ENCODE peak calls at places on chromosomes 6 and 20, in five cellular contexts. A is H9, J is IMR-90, M is neuronal stem cell, X is mesenchymal stem cell. Z is an unnamed sample.

GRCh38 chr6:30781362-30781696 is 37.0 kb upstream of the IER3 start:
- DNase-seq in X (no peak), M (no peak), A (no peak), J (no peak), Z (no peak)

GRCh38 chr6:165883851-165884640 is 221.0 kb upstream of the PDE10A start:
- DNase-seq in X (peak), M (no peak), J (peak), A (no peak), Z (peak)

GRCh38 chr6:108609276-108609769 is 48.6 kb downstream of the FOXO3 start:
- DNase-seq in A (no peak), J (peak), X (no peak), M (no peak), Z (no peak)

GRCh38 chr6:105045546-105045945 is 88.6 kb downstream of the LIN28B start:
- DNase-seq in A (no peak), M (no peak), J (peak), X (no peak), Z (no peak)

GRCh38 chr6:119158057-119158848 is 79.8 kb upstream of the FAM184A start:
- DNase-seq in J (peak), X (peak), A (no peak), M (no peak), Z (no peak)

GRCh38 chr6:163324928-163325784 is 89.4 kb upstream of the QKI start:
- DNase-seq in A (no peak), M (no peak), X (no peak), J (peak), Z (no peak)

GRCh38 chr6:56954389-56955170 is at the start of gene BEND6:
- DNase-seq in M (peak), X (peak), J (peak), A (peak), Z (peak)

GRCh38 chr6:170269151-170269872 is 21.6 kb downstream of the DLL1 start:
- DNase-seq in M (no peak), A (no peak), X (no peak), J (no peak), Z (no peak)

GRCh38 chr6:134201716-134202115 is 116.2 kb downstream of the SGK1 start:
- DNase-seq in X (peak), J (no peak), M (no peak), A (no peak), Z (no peak)

GRCh38 chr6:111894272-111894671 is 21.0 kb upstream of the FYN start:
- DNase-seq in M (no peak), X (peak), A (no peak), J (peak), Z (no peak)

GRCh38 chr20:20407891-20408805 is 40.2 kb downstream of the INSM1 start:
- DNase-seq in M (no peak), A (no peak), J (peak), X (peak), Z (no peak)

GRCh38 chr20:10970109-10970508 is 296.3 kb upstream of the JAG1 start:
- DNase-seq in X (peak), J (peak), M (no peak), A (no peak), Z (peak)

GRCh38 chr20:63545814-63546213 is 1.7 kb downstream of the SRMS start:
- DNase-seq in A (no peak), M (no peak), J (no peak), X (no peak), Z (no peak)

GRCh38 chr6:7424967-7425807 is 35.6 kb downstream of the RIOK1 start:
- DNase-seq in A (no peak), M (no peak), J (peak), X (peak), Z (peak)

GRCh38 chr6:41561386-41561785 is 15.2 kb downstream of the FOXP4 start:
- DNase-seq in X (no peak), M (no peak), A (no peak), J (no peak), Z (no peak)

DNA sequence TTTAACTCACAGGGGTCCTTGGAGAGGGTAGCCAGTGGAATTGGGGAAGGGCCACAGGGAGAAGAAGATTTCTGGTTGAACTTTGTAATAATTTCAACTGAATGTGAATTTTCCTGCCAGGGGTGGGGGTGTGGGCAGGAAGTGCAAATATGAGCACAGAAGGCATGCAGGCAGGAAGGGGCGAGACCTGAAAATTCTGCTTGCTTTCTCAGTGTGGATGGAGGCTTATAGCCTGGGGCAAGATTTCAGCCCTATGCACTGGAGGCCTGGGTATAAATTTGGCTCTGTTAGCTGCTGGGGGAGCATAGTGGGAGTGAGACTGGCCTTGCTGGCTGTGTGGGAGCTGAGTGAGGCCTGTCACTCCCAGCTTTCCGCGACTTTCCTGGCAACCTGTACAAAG is 54.4 kb downstream of the PERP start:
- DNase-seq in J (no peak), X (no peak), M (no peak), A (no peak), Z (peak)
- H4K8ac ChIP-seq in J (no peak), X (no peak), M (no peak), A (no peak), Z (no peak)

DNA sequence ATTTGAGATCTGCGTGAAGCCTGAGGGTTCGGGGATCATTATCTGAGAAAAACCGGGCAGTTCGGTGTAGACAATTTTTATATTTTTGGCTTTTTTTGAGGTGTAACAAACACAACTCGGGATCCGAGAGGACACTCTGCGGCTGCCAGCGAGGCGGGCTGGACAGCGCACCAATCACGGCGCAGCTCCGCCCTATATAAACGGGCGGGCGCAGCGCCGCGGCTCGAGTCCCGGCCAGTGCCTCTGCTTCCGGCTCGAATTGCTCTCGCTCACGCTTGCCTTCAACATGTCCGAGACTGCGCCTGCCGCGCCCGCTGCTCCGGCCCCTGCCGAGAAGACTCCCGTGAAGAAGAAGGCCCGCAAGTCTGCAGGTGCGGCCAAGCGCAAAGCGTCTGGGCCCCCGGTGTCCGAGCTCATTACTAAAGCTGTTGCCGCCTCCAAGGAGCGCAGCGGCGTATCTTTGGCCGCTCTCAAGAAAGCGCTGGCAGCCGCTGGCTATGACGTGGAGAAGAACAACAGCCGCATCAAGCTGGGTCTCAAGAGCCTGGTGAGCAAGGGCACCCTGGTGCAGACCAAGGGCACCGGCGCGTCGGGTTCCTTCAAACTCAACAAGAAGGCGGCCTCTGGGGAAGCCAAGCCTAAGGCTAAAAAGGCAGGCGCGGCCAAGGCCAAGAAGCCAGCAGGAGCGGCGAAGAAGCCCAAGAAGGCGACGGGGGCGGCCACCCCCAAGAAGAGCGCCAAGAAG is 69.0 kb downstream of the HFE start:
- DNase-seq in A (peak), X (peak), M (peak), J (peak), Z (peak)
- H4K8ac ChIP-seq in A (no peak), X (no peak), M (no peak), J (peak), Z (no peak)

DNA sequence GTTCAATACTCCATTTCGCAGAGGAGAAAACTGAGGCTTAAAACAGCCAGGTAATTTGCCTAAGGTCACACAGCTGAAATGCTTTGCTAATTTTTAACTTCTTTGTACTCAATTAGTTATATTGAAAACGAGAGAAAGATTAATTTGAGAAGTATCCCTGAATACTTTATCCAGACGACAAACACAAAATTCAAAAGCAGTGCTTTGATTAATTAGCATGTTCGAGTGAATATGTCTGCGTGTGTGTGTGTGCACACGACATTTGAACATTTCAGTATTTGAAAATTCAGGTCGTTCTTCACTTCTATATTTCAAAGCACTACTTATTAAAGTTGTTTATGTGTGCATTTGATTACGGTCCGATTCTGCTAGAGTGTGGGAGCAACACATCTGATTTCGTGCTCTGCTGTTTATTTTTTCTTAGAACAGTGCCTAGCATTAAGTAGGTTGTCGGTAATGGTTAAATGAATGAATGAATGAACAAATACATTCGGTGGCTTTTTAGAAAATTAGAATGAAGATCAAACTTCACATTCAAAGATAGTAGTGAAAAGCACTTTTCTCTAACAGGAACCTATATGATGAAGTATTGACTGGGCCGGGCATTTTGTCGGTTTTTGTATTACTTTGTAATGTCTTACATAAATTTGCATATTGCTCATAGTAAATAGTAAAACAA is 36.9 kb upstream of the SYNCRIP start:
- DNase-seq in A (no peak), M (no peak), J (no peak), X (peak), Z (no peak)
- H4K8ac ChIP-seq in A (no peak), M (no peak), J (peak), X (peak), Z (peak)

GRCh38 chr6:43407296-43407695 is 20.0 kb upstream of the ABCC10 start:
- DNase-seq in J (no peak), X (no peak), M (no peak), A (no peak), Z (no peak)

GRCh38 chr6:43416935-43417334 is 10.4 kb upstream of the ABCC10 start:
- DNase-seq in J (no peak), X (no peak), A (no peak), M (no peak), Z (no peak)

GRCh38 chr6:43413002-43413401 is 14.3 kb upstream of the ABCC10 start:
- DNase-seq in X (no peak), A (no peak), M (no peak), J (no peak), Z (no peak)

GRCh38 chr6:43412541-43412940 is 14.8 kb upstream of the ABCC10 start:
- DNase-seq in M (no peak), J (no peak), X (no peak), A (no peak), Z (no peak)
- H4K8ac ChIP-seq in M (no peak), J (no peak), X (no peak), A (no peak), Z (no peak)

GRCh38 chr20:12627485-12627884 is 381.3 kb upstream of the SPTLC3 start:
- DNase-seq in M (no peak), A (no peak), J (no peak), X (peak), Z (no peak)
- H4K8ac ChIP-seq in M (no peak), A (no peak), J (no peak), X (no peak), Z (no peak)

GRCh38 chr6:50924758-50925157 is 106.1 kb downstream of the TFAP2B start:
- DNase-seq in A (no peak), J (no peak), X (no peak), M (no peak), Z (no peak)

GRCh38 chr6:50925981-50926380 is 107.3 kb downstream of the TFAP2B start:
- DNase-seq in X (no peak), J (no peak), A (no peak), M (no peak), Z (peak)

GRCh38 chr6:50927816-50928215 is 109.1 kb downstream of the TFAP2B start:
- DNase-seq in J (no peak), A (no peak), X (no peak), M (no peak), Z (no peak)

GRCh38 chr6:50925548-50925947 is 106.9 kb downstream of the TFAP2B start:
- DNase-seq in A (no peak), M (no peak), X (no peak), J (no peak), Z (no peak)

DNA sequence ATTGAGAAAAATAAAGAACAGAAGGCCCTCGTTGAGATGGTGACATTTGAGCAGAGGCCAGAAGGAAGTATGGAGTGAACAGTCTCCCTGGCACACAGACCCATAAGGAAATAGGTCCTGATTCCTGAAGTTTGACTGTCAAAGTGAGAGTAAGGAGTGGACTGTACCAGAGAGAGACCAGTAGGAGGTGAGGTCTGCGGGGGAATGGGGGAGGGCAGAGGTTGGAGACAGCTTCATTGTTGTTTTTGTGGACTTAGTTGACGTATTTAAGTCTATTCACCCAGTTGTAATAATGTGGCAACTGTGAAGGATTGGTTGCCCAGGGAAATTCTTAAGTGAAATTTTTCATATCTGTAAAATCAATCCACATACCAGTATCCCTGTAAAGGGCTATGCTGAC is 110.7 kb downstream of the TFAP2B start:
- DNase-seq in J (no peak), A (no peak), X (no peak), M (no peak), Z (no peak)
- H4K8ac ChIP-seq in J (no peak), A (no peak), X (no peak), M (no peak), Z (no peak)

GRCh38 chr20:49791165-49791564 is 21.5 kb upstream of the SLC9A8 start:
- DNase-seq in X (no peak), M (no peak), A (no peak), J (no peak), Z (no peak)
- H4K8ac ChIP-seq in X (no peak), M (no peak), A (no peak), J (peak), Z (no peak)

GRCh38 chr20:50153500-50154377 is at the start of gene PEDS1:
- DNase-seq in A (peak), X (peak), M (peak), J (peak), Z (peak)
- H4K8ac ChIP-seq in A (no peak), X (peak), M (no peak), J (peak), Z (peak)

Z was measured in trophoblast cell.